ENCODE peak calls at places on chromosome 3, in four cellular contexts. U is A549, J is HepG2, Z is GM12878. K is an unnamed sample.

GRCh38 chr3:152385761-152386160 is 117.0 kb downstream of the MBNL1 start:
- DNase-seq in U (peak), J (peak), Z (no peak), K (no peak)

GRCh38 chr3:15319575-15319974 is 12.8 kb downstream of the SH3BP5 start:
- DNase-seq in U (no peak), J (no peak), Z (no peak), K (no peak)

GRCh38 chr3:182342252-182342651 is 451.1 kb upstream of the ATP11B start:
- DNase-seq in U (no peak), J (no peak), Z (no peak), K (no peak)

GRCh38 chr3:126881861-126882260 is 101.1 kb upstream of the PLXNA1 start:
- DNase-seq in U (no peak), J (no peak), Z (no peak), K (no peak)

GRCh38 chr3:69058180-69058946 is 6.2 kb upstream of the TMF1 start:
- DNase-seq in U (no peak), J (no peak), Z (no peak), K (no peak)

GRCh38 chr3:197212290-197212689 is 86.1 kb downstream of the DLG1 start:
- DNase-seq in U (no peak), J (no peak), Z (no peak), K (no peak)

GRCh38 chr3:72977463-72977862 is 19.1 kb upstream of the PPP4R2 start:
- DNase-seq in U (no peak), J (no peak), Z (no peak), K (no peak)

GRCh38 chr3:149554826-149555225 is 80.3 kb downstream of the TM4SF4 start:
- DNase-seq in U (peak), J (no peak), Z (no peak), K (no peak)

GRCh38 chr3:183664913-183665381 is 29.5 kb downstream of the KLHL24 start:
- DNase-seq in U (no peak), J (no peak), Z (no peak), K (no peak)

GRCh38 chr3:177196473-177197040 is 725 bp downstream of the TBL1XR1 start:
- DNase-seq in U (peak), J (no peak), Z (no peak), K (peak)

GRCh38 chr3:126065876-126066275 is 18.0 kb downstream of the SLC41A3 start:
- DNase-seq in U (no peak), J (no peak), Z (no peak), K (no peak)

GRCh38 chr3:2218826-2219225 is 120.2 kb downstream of the CNTN4 start:
- DNase-seq in U (no peak), J (no peak), Z (no peak), K (no peak)

GRCh38 chr3:37926611-37927010 is 64.0 kb upstream of the VILL start:
- DNase-seq in U (no peak), J (no peak), Z (no peak), K (no peak)

GRCh38 chr3:120555661-120556509 is 40.3 kb upstream of the NDUFB4 start:
- DNase-seq in U (no peak), J (no peak), Z (no peak), K (no peak)

GRCh38 chr3:8984081-8984480 is 20.8 kb upstream of the RAD18 start:
- DNase-seq in U (no peak), J (no peak), Z (no peak), K (no peak)
- TF ChIP-seq SMC3 in U (no peak), J (no peak), Z (no peak), K (no peak)

GRCh38 chr3:42887084-42887483 is 11.4 kb upstream of the CYP8B1 start:
- DNase-seq in U (no peak), J (no peak), Z (no peak), K (no peak)
- TF ChIP-seq PBX3 in U (no peak), J (no peak), Z (no peak), K (no peak)

DNA sequence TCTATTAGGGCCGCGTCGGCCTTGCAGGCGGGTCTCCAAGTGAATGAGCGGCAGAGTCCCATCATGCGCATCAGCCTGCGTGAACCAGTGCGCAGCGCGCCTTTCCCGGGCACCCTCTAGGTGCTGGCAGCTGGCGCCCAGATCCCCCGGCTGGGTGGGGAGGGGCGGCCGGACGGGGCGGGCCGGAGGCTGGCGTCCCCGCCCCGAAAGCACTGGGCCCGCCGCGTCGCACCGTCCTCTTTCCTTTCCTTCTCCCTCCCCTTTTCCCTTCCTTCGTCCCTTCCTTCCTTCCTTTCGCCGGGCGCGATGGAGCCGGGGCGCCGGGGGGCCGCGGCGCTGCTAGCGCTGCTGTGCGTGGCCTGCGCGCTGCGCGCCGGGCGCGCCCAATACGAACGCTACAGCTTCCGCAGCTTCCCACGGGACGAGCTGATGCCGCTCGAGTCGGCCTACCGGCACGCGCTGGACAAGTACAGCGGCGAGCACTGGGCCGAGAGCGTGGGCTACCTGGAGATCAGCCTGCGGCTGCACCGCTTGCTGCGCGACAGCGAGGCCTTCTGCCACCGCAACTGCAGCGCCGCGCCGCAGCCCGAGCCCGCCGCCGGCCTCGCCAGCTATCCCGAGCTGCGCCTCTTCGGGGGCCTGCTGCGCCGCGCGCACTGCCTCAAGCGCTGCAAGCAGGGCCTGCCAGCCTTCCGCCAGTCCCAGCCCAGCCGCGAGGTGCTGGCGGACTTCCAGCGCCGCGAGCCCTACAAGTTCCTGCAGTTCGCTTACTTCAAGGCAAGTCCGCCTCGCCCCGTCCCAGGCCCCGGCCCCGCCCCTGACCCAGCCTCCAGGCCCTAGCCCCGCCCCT is at the start of gene CRTAP:
- DNase-seq in U (peak), J (peak), Z (peak), K (peak)
- TF ChIP-seq REST in U (no peak), J (no peak), Z (no peak), K (no peak)

GRCh38 chr3:146465713-146466465 is 3.5 kb downstream of the PLSCR2 start:
- DNase-seq in U (no peak), J (no peak), Z (no peak), K (no peak)
- TF ChIP-seq SMC3 in U (no peak), J (no peak), Z (no peak), K (no peak)

GRCh38 chr3:29454326-29454725 is 173.5 kb downstream of the RBMS3 start:
- DNase-seq in U (no peak), J (no peak), Z (no peak), K (no peak)
- TF ChIP-seq PBX3 in U (no peak), J (no peak), Z (no peak), K (no peak)

DNA sequence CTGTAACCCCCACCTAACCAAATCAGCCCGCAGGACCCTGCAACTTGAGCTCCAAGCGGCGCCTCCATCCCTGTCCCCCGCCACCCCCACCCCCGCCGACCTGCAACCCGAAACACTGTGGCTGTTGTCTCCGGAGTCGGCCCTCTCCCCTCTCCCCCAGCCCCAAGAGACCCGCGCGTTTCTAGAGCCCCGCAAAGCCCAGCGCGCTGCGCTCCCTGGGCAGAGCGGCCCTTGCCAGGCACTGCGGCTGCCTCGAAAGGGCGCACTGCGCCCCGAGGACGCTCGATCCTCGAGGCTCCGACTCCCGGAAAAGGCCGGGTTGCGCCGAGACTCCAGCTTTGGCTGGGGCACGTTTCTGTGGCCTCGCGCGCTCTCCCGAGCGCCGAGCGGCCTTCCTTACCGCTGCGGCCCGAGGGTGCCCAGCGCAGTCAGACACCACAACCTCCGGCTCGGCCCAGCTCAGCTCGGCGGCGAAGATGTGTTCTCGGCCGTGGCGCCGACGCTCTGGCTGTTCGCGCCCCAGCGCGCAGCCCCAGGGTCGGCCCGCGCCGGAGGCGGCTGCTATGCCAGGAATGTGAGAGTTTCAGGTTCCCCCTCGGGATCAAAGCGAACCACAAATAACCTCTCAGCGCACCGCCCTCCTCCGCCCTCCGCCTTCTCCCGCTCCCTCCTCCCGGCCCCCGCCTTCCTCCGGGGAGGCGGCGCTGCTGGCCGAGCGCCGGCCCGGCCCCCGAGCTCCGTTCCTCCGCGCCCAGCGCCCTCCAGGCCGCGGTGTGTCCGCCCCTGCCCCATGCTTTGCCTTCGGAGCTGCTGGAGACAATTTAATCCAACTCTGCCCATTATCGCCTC is at the start of gene AMOTL2:
- DNase-seq in U (peak), J (peak), Z (no peak), K (peak)
- TF ChIP-seq REST in U (no peak), J (no peak), Z (no peak), K (peak)

DNA sequence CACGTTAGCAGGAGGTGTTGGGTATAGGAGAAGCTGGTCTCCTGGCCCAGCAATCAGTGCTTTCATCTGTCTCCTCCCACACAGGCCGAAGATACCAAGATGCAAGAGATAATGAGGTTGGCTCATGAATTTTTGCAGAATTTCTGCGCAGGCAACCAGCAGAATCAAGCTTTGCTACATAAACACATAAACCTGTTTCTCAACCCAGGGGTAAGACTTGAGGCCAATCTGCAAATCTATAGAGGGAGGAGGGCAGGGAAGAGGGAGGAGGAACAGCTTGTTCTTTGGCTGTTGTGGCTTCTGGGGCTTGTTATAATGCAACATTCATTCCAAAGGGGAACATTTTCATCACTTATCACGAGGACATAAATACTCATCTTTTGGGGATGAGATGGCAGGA is 195.3 kb downstream of the ITPR1 start:
- DNase-seq in U (no peak), J (no peak), Z (no peak), K (no peak)
- TF ChIP-seq SMC3 in U (no peak), J (no peak), Z (no peak), K (no peak)

DNA sequence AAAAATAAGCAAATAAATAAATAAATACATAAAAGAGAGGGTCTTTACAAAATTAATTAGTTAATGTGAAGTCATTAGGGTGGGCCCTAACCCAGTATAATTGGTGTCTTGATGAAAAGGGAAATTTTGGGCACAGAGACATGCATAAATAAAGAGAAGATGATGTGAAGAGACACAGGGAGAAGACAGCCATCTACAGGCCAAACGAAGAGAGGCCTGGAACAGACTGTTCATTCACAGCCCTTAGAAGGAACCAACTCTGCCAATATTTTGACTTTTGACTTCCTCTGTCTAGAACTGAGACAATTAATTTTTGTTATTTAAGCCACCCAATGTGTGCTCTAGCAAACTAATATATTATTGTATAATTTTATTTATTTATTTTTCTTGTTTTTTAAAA is 29.6 kb upstream of the SELENOK start:
- DNase-seq in U (peak), J (peak), Z (no peak), K (peak)
- TF ChIP-seq PBX3 in U (no peak), J (no peak), Z (no peak), K (no peak)

K was measured in SK-N-SH.